ENCODE peak calls at places on chromosomes 2 and 18, in eight cellular contexts. One of them, this sample, is unnamed.

GRCh38 chr18:56204052-56204451 is 434.3 kb downstream of the TXNL1 start:
- DNase-seq in iPS-NIHi11: no peak
- DNase-seq in NT2/D1: no peak
- DNase-seq in upper lobe of left lung: no peak
- DNase-seq in hepatocyte: no peak
- DNase-seq in NCI-H1092: no peak
- DNase-seq in HFFc6: no peak
- DNase-seq in NCI-H2081: no peak
- DNase-seq in this sample: no peak

GRCh38 chr2:20221939-20222768 is 2.8 kb downstream of the SDC1 start:
- DNase-seq in iPS-NIHi11: no peak
- DNase-seq in NT2/D1: no peak
- DNase-seq in upper lobe of left lung: no peak
- DNase-seq in hepatocyte: no peak
- DNase-seq in NCI-H1092: no peak
- DNase-seq in HFFc6: peak
- DNase-seq in NCI-H2081: no peak
- DNase-seq in this sample: no peak

GRCh38 chr2:96926236-96926635 is 56.4 kb upstream of the SEMA4C start:
- DNase-seq in iPS-NIHi11: no peak
- DNase-seq in NT2/D1: no peak
- DNase-seq in upper lobe of left lung: no peak
- DNase-seq in hepatocyte: no peak
- DNase-seq in NCI-H1092: no peak
- DNase-seq in HFFc6: no peak
- DNase-seq in NCI-H2081: no peak
- DNase-seq in this sample: no peak

GRCh38 chr2:31962757-31963361 is 47.9 kb downstream of the MEMO1 start:
- DNase-seq in iPS-NIHi11: no peak
- DNase-seq in NT2/D1: no peak
- DNase-seq in upper lobe of left lung: no peak
- DNase-seq in hepatocyte: no peak
- DNase-seq in NCI-H1092: no peak
- DNase-seq in HFFc6: no peak
- DNase-seq in NCI-H2081: no peak
- DNase-seq in this sample: no peak

GRCh38 chr2:193900292-193900691 is 1705.6 kb upstream of the TMEFF2 start:
- DNase-seq in iPS-NIHi11: no peak
- DNase-seq in NT2/D1: no peak
- DNase-seq in upper lobe of left lung: no peak
- DNase-seq in hepatocyte: no peak
- DNase-seq in NCI-H1092: no peak
- DNase-seq in HFFc6: no peak
- DNase-seq in NCI-H2081: no peak
- DNase-seq in this sample: no peak

GRCh38 chr2:127169066-127169660 is 50.9 kb downstream of the CYP27C1 start:
- DNase-seq in iPS-NIHi11: no peak
- DNase-seq in NT2/D1: no peak
- DNase-seq in upper lobe of left lung: no peak
- DNase-seq in hepatocyte: no peak
- DNase-seq in NCI-H1092: no peak
- DNase-seq in HFFc6: no peak
- DNase-seq in NCI-H2081: no peak
- DNase-seq in this sample: no peak

GRCh38 chr18:72700961-72701710 is 157.0 kb upstream of the CBLN2 start:
- DNase-seq in iPS-NIHi11: peak
- DNase-seq in NT2/D1: no peak
- DNase-seq in upper lobe of left lung: no peak
- DNase-seq in hepatocyte: peak
- DNase-seq in NCI-H1092: no peak
- DNase-seq in HFFc6: no peak
- DNase-seq in NCI-H2081: peak
- DNase-seq in this sample: peak

GRCh38 chr2:20618468-20618885 is 32.4 kb downstream of the HS1BP3 start:
- DNase-seq in iPS-NIHi11: no peak
- DNase-seq in NT2/D1: no peak
- DNase-seq in upper lobe of left lung: no peak
- DNase-seq in hepatocyte: no peak
- DNase-seq in NCI-H1092: no peak
- DNase-seq in HFFc6: no peak
- DNase-seq in NCI-H2081: no peak
- DNase-seq in this sample: no peak

GRCh38 chr2:235762832-235763598 is 269.2 kb downstream of the AGAP1 start:
- DNase-seq in iPS-NIHi11: no peak
- DNase-seq in NT2/D1: no peak
- DNase-seq in upper lobe of left lung: no peak
- DNase-seq in hepatocyte: no peak
- DNase-seq in NCI-H1092: no peak
- DNase-seq in HFFc6: no peak
- DNase-seq in NCI-H2081: peak
- DNase-seq in this sample: no peak

GRCh38 chr18:11909081-11909410 is 929 bp upstream of the MPPE1 start:
- DNase-seq in iPS-NIHi11: no peak
- DNase-seq in NT2/D1: no peak
- DNase-seq in upper lobe of left lung: no peak
- DNase-seq in hepatocyte: no peak
- DNase-seq in NCI-H1092: peak
- DNase-seq in HFFc6: no peak
- DNase-seq in NCI-H2081: no peak
- DNase-seq in this sample: no peak

GRCh38 chr18:23194150-23194968 is 59.1 kb downstream of the CABLES1 start:
- DNase-seq in iPS-NIHi11: no peak
- DNase-seq in NT2/D1: no peak
- DNase-seq in upper lobe of left lung: no peak
- DNase-seq in hepatocyte: no peak
- DNase-seq in NCI-H1092: no peak
- DNase-seq in HFFc6: no peak
- DNase-seq in NCI-H2081: no peak
- DNase-seq in this sample: no peak

This sample was measured in HuH-7.